ENCODE peak calls at places on chromosomes 12 and 14, in seven cellular contexts. V is neural crest cell, B is mucosa of gallbladder, J is EL, W is G401, A is astrocyte of the spinal cord, I is B cell. F is an unnamed sample.

GRCh38 chr14:62670526-62670925 is 374.7 kb downstream of the KCNH5 start:
- DNase-seq in V (no peak), B (no peak), J (peak), W (no peak), A (peak), I (no peak), F (no peak)

GRCh38 chr12:47032644-47033043 is 46.8 kb upstream of the PCED1B start:
- DNase-seq in V (no peak), B (peak), J (peak), W (peak), A (peak), I (no peak), F (no peak)

GRCh38 chr12:101209319-101210302 is at the start of gene SLC5A8:
- DNase-seq in V (no peak), B (no peak), J (peak), W (no peak), A (no peak), I (no peak), F (no peak)

GRCh38 chr14:60807971-60808370 is 73.4 kb downstream of the MNAT1 start:
- DNase-seq in V (no peak), B (no peak), J (peak), W (no peak), A (no peak), I (no peak), F (no peak)

GRCh38 chr12:59322473-59322872 is 273.4 kb upstream of the SLC16A7 start:
- DNase-seq in V (no peak), B (no peak), J (no peak), W (peak), A (no peak), I (no peak), F (no peak)

GRCh38 chr12:132218915-132219314 is 74.7 kb downstream of the NOC4L start:
- DNase-seq in V (peak), B (no peak), J (no peak), W (no peak), A (no peak), I (no peak), F (no peak)

GRCh38 chr12:122958198-122958888 is 7.9 kb downstream of the ABCB9 start:
- DNase-seq in V (no peak), B (no peak), J (no peak), W (no peak), A (peak), I (no peak), F (no peak)

GRCh38 chr12:69442894-69443293 is 27.3 kb upstream of the FRS2 start:
- DNase-seq in V (no peak), B (no peak), J (no peak), W (no peak), A (peak), I (no peak), F (no peak)

GRCh38 chr14:45970589-45970988 is 681.0 kb downstream of the RPL10L start:
- DNase-seq in V (no peak), B (no peak), J (no peak), W (no peak), A (no peak), I (no peak), F (no peak)

GRCh38 chr14:95265106-95266094 is 54.3 kb downstream of the CLMN start:
- DNase-seq in V (no peak), B (peak), J (peak), W (no peak), A (peak), I (peak), F (peak)

GRCh38 chr14:77822307-77822706 is 22.4 kb downstream of the ADCK1 start:
- DNase-seq in V (no peak), B (no peak), J (no peak), W (no peak), A (no peak), I (no peak), F (no peak)

GRCh38 chr14:96264850-96265249 is 8.8 kb downstream of the BDKRB1 start:
- DNase-seq in V (no peak), B (no peak), J (peak), W (peak), A (no peak), I (no peak), F (no peak)

GRCh38 chr14:85444685-85445084 is 85.3 kb upstream of the FLRT2 start:
- DNase-seq in V (no peak), B (peak), J (peak), W (no peak), A (peak), I (no peak), F (no peak)

GRCh38 chr12:47864646-47865235 is 40.1 kb downstream of the VDR start:
- DNase-seq in V (no peak), B (no peak), J (no peak), W (no peak), A (no peak), I (no peak), F (no peak)

GRCh38 chr12:59010948-59011347 is 90.6 kb upstream of the LRIG3 start:
- DNase-seq in V (no peak), B (no peak), J (no peak), W (no peak), A (no peak), I (no peak), F (no peak)

GRCh38 chr12:117686911-117687377 is 281.8 kb downstream of the KSR2 start:
- DNase-seq in V (no peak), B (peak), J (peak), W (peak), A (peak), I (no peak), F (no peak)

F was measured in GM12878.